ENCODE peak calls at places on chromosomes 12 and 14, in six cellular contexts. One of them, this sample, is unnamed.

GRCh38 chr14:96176275-96176674 is 28.4 kb upstream of the BDKRB2 start:
- DNase-seq in cardiac muscle cell: no peak
- DNase-seq in body of pancreas: no peak
- DNase-seq in adrenal gland: no peak
- DNase-seq in epithelial cell of esophagus: no peak
- DNase-seq in tibial nerve: no peak
- DNase-seq in this sample: no peak

GRCh38 chr12:22215467-22216253 is 118.8 kb downstream of the ST8SIA1 start:
- DNase-seq in cardiac muscle cell: no peak
- DNase-seq in adrenal gland: no peak
- DNase-seq in epithelial cell of esophagus: peak
- DNase-seq in tibial nerve: no peak
- DNase-seq in body of pancreas: no peak
- DNase-seq in this sample: no peak

GRCh38 chr14:20278414-20278813 is 27.3 kb downstream of the TTC5 start:
- DNase-seq in epithelial cell of esophagus: peak
- DNase-seq in adrenal gland: no peak
- DNase-seq in body of pancreas: peak
- DNase-seq in cardiac muscle cell: no peak
- DNase-seq in tibial nerve: peak
- DNase-seq in this sample: peak

GRCh38 chr12:59716049-59716448 is 120.2 kb downstream of the SLC16A7 start:
- DNase-seq in adrenal gland: no peak
- DNase-seq in cardiac muscle cell: no peak
- DNase-seq in body of pancreas: no peak
- DNase-seq in epithelial cell of esophagus: no peak
- DNase-seq in tibial nerve: no peak
- DNase-seq in this sample: no peak

GRCh38 chr12:7129647-7130536 is at the start of gene CLSTN3:
- DNase-seq in body of pancreas: peak
- DNase-seq in adrenal gland: peak
- DNase-seq in tibial nerve: peak
- DNase-seq in cardiac muscle cell: peak
- DNase-seq in epithelial cell of esophagus: peak
- DNase-seq in this sample: peak

GRCh38 chr14:102539544-102540309 is 30.2 kb upstream of the ANKRD9 start:
- DNase-seq in cardiac muscle cell: no peak
- DNase-seq in epithelial cell of esophagus: peak
- DNase-seq in body of pancreas: no peak
- DNase-seq in tibial nerve: no peak
- DNase-seq in adrenal gland: no peak
- DNase-seq in this sample: no peak

GRCh38 chr14:24848427-24848826 is 201.5 kb downstream of the STXBP6 start:
- DNase-seq in body of pancreas: no peak
- DNase-seq in epithelial cell of esophagus: no peak
- DNase-seq in cardiac muscle cell: no peak
- DNase-seq in adrenal gland: no peak
- DNase-seq in tibial nerve: no peak
- DNase-seq in this sample: no peak

GRCh38 chr14:87896393-87897380 is 96.3 kb downstream of the GALC start:
- DNase-seq in body of pancreas: peak
- DNase-seq in cardiac muscle cell: peak
- DNase-seq in adrenal gland: peak
- DNase-seq in epithelial cell of esophagus: peak
- DNase-seq in tibial nerve: no peak
- DNase-seq in this sample: peak

GRCh38 chr12:68240079-68240478 is 13.3 kb downstream of the IL22 start:
- DNase-seq in adrenal gland: peak
- DNase-seq in body of pancreas: peak
- DNase-seq in tibial nerve: no peak
- DNase-seq in epithelial cell of esophagus: peak
- DNase-seq in cardiac muscle cell: no peak
- DNase-seq in this sample: peak

GRCh38 chr14:99676657-99677056 is 7.4 kb upstream of the CYP46A1 start:
- DNase-seq in adrenal gland: no peak
- DNase-seq in cardiac muscle cell: no peak
- DNase-seq in tibial nerve: no peak
- DNase-seq in body of pancreas: peak
- DNase-seq in epithelial cell of esophagus: no peak
- DNase-seq in this sample: no peak

GRCh38 chr12:2198088-2198501 is 145.3 kb downstream of the CACNA1C start:
- DNase-seq in epithelial cell of esophagus: peak
- DNase-seq in body of pancreas: no peak
- DNase-seq in tibial nerve: no peak
- DNase-seq in cardiac muscle cell: no peak
- DNase-seq in adrenal gland: no peak
- DNase-seq in this sample: peak

GRCh38 chr14:100802766-100803693 is 22.9 kb upstream of the MEG3 start:
- DNase-seq in body of pancreas: no peak
- DNase-seq in epithelial cell of esophagus: no peak
- DNase-seq in adrenal gland: no peak
- DNase-seq in cardiac muscle cell: no peak
- DNase-seq in tibial nerve: no peak
- DNase-seq in this sample: no peak

GRCh38 chr14:48826058-48826457 is 760.1 kb downstream of the RPS29 start:
- DNase-seq in cardiac muscle cell: no peak
- DNase-seq in adrenal gland: no peak
- DNase-seq in tibial nerve: no peak
- DNase-seq in body of pancreas: no peak
- DNase-seq in epithelial cell of esophagus: no peak
- DNase-seq in this sample: no peak

GRCh38 chr12:97940629-97941028 is 478.0 kb downstream of the RMST start:
- DNase-seq in cardiac muscle cell: no peak
- DNase-seq in adrenal gland: no peak
- DNase-seq in body of pancreas: no peak
- DNase-seq in epithelial cell of esophagus: no peak
- DNase-seq in tibial nerve: no peak
- DNase-seq in this sample: no peak

GRCh38 chr14:103862393-103862782 is 15.0 kb upstream of the PPP1R13B start:
- DNase-seq in cardiac muscle cell: no peak
- DNase-seq in adrenal gland: no peak
- DNase-seq in epithelial cell of esophagus: no peak
- DNase-seq in tibial nerve: no peak
- DNase-seq in body of pancreas: no peak
- DNase-seq in this sample: no peak

GRCh38 chr12:79618848-79619404 is 71.8 kb downstream of the PAWR start:
- DNase-seq in tibial nerve: no peak
- DNase-seq in cardiac muscle cell: no peak
- DNase-seq in adrenal gland: no peak
- DNase-seq in body of pancreas: no peak
- DNase-seq in epithelial cell of esophagus: peak
- DNase-seq in this sample: peak

GRCh38 chr12:124686001-124686884 is 118.8 kb upstream of the NCOR2 start:
- DNase-seq in epithelial cell of esophagus: peak
- DNase-seq in body of pancreas: no peak
- DNase-seq in cardiac muscle cell: no peak
- DNase-seq in tibial nerve: no peak
- DNase-seq in adrenal gland: no peak
- DNase-seq in this sample: peak

GRCh38 chr12:3077572-3078081 is 448 bp downstream of the TSPAN9 start:
- DNase-seq in epithelial cell of esophagus: no peak
- DNase-seq in cardiac muscle cell: no peak
- DNase-seq in tibial nerve: no peak
- DNase-seq in body of pancreas: peak
- DNase-seq in adrenal gland: peak
- DNase-seq in this sample: peak

GRCh38 chr14:48936881-48937280 is 649.3 kb downstream of the RPS29 start:
- DNase-seq in tibial nerve: no peak
- DNase-seq in cardiac muscle cell: no peak
- DNase-seq in epithelial cell of esophagus: no peak
- DNase-seq in adrenal gland: no peak
- DNase-seq in body of pancreas: no peak
- DNase-seq in this sample: no peak

GRCh38 chr14:72443991-72444431 is 449.9 kb downstream of the DPF3 start:
- DNase-seq in cardiac muscle cell: no peak
- DNase-seq in adrenal gland: no peak
- DNase-seq in epithelial cell of esophagus: no peak
- DNase-seq in tibial nerve: no peak
- DNase-seq in body of pancreas: no peak
- DNase-seq in this sample: no peak

DNA sequence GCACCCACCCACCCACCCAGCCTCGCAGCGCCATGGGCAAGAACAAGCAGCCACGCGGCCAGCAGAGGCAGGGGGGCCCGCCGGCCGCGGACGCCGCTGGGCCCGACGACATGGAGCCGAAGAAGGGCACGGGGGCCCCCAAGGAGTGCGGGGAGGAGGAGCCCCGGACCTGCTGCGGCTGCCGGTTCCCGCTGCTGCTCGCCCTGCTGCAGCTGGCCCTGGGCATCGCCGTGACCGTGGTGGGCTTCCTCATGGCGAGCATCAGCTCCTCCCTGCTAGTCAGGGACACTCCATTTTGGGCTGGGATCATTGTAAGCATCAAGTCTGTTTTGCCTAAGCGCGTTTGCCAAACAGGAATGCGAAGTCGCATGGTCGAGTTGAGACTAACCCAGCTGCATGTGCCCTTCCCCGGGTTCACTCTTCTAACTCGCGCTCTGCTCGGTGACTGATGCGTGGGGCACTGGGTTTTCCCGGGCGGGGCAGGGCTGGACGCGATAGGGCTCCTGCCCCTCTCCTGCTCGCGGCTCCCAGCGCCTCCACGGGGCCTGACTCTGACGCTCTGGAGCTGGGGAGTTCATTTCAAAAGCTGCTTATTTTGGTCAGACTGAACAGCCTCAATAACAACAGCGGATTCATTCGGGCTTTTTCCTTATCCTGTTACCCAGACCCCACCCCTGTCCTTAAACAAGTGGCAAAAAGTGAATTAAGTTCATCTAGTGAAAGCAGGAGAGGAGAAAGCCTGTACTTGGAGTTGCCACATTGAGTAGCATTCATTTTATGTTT is 459 bp downstream of the SSPN start:
- DNase-seq in tibial nerve: peak
- DNase-seq in body of pancreas: peak
- DNase-seq in cardiac muscle cell: peak
- DNase-seq in epithelial cell of esophagus: peak
- DNase-seq in adrenal gland: peak
- DNase-seq in this sample: no peak
- TF ChIP-seq CTCF in tibial nerve: no peak
- TF ChIP-seq CTCF in body of pancreas: no peak
- TF ChIP-seq CTCF in cardiac muscle cell: peak
- TF ChIP-seq CTCF in epithelial cell of esophagus: no peak
- TF ChIP-seq CTCF in adrenal gland: no peak
- TF ChIP-seq CTCF in this sample: no peak

DNA sequence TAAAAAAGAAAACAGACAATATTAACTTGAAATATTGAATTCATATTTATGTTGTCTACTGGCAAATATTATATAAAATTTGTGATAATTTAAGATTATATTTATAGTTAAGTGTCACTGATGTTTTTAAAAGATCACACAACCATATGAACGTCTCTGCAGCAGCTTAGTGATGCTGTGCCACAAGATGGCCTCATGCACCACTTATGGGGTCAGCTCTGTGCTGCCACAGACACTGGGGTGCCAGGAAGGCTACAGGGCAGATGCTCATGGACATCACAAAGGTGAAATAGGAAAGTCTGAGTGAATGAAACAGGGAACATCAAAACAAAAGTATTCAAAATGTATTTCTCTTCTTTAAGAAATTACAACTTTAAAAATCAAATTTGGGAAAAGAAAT is 13.1 kb downstream of the ATXN3 start:
- DNase-seq in tibial nerve: no peak
- DNase-seq in cardiac muscle cell: no peak
- DNase-seq in epithelial cell of esophagus: no peak
- DNase-seq in adrenal gland: no peak
- DNase-seq in body of pancreas: no peak
- DNase-seq in this sample: no peak
- TF ChIP-seq CTCF in tibial nerve: no peak
- TF ChIP-seq CTCF in cardiac muscle cell: peak
- TF ChIP-seq CTCF in epithelial cell of esophagus: no peak
- TF ChIP-seq CTCF in adrenal gland: no peak
- TF ChIP-seq CTCF in body of pancreas: no peak
- TF ChIP-seq CTCF in this sample: no peak

GRCh38 chr12:100364334-100364733 is 7.5 kb downstream of the SLC17A8 start:
- DNase-seq in adrenal gland: no peak
- DNase-seq in cardiac muscle cell: no peak
- DNase-seq in body of pancreas: no peak
- DNase-seq in tibial nerve: no peak
- DNase-seq in epithelial cell of esophagus: no peak
- DNase-seq in this sample: no peak
- TF ChIP-seq CTCF in adrenal gland: no peak
- TF ChIP-seq CTCF in cardiac muscle cell: no peak
- TF ChIP-seq CTCF in body of pancreas: no peak
- TF ChIP-seq CTCF in tibial nerve: no peak
- TF ChIP-seq CTCF in epithelial cell of esophagus: no peak
- TF ChIP-seq CTCF in this sample: no peak

GRCh38 chr14:35826218-35826951 is at the start of gene BRMS1L:
- DNase-seq in cardiac muscle cell: peak
- DNase-seq in tibial nerve: peak
- DNase-seq in epithelial cell of esophagus: peak
- DNase-seq in body of pancreas: peak
- DNase-seq in adrenal gland: peak
- DNase-seq in this sample: peak
- TF ChIP-seq CTCF in cardiac muscle cell: no peak
- TF ChIP-seq CTCF in tibial nerve: no peak
- TF ChIP-seq CTCF in epithelial cell of esophagus: no peak
- TF ChIP-seq CTCF in body of pancreas: no peak
- TF ChIP-seq CTCF in adrenal gland: peak
- TF ChIP-seq CTCF in this sample: no peak

DNA sequence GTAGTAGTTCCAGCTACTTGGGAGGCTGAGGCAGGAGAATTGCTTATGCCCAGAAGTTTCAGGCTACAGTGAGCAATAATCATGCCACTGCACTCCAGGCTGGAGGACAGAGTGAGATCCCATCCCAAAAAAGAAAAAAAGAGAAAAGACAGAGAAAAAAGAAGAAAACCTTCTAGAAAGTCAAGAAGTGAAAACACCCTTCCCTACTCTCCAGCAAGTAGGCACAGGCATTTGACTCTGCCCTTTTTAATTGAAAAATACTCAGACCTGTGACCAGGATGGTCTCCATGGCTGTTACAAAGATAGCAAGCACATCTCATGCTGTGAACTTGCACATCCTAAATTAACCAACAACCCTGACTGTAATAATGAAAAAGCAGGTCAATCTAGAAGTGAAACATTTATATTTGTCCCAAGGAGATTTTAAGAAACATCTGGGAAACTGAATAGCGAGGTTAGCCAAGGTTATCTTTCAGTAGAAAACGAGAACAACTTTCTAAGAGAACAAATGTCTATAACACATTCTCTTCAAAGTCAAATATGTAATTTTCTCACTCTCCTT is 2.0 kb downstream of the TMTC1 start:
- DNase-seq in adrenal gland: no peak
- DNase-seq in body of pancreas: no peak
- DNase-seq in tibial nerve: no peak
- DNase-seq in epithelial cell of esophagus: no peak
- DNase-seq in cardiac muscle cell: no peak
- DNase-seq in this sample: no peak
- TF ChIP-seq CTCF in adrenal gland: no peak
- TF ChIP-seq CTCF in body of pancreas: no peak
- TF ChIP-seq CTCF in tibial nerve: no peak
- TF ChIP-seq CTCF in epithelial cell of esophagus: no peak
- TF ChIP-seq CTCF in cardiac muscle cell: no peak
- TF ChIP-seq CTCF in this sample: no peak